ENCODE peak calls at places on chromosome 3, in nine cellular contexts. K, M, F, B, O, D, S, H and I are unnamed samples.

GRCh38 chr3:123586131-123586530 is 1.3 kb upstream of the HACD2 start:
- DNase-seq in B (no peak), K (peak), S (peak), M (peak), D (no peak), H (peak), F (no peak), O (peak), I (peak)

GRCh38 chr3:111764645-111765091 is 94.4 kb upstream of the PHLDB2 start:
- DNase-seq in D (no peak), B (no peak), O (no peak), K (no peak), M (no peak), F (peak), S (no peak), H (peak), I (no peak)

GRCh38 chr3:71650372-71650771 is 66.8 kb upstream of the FOXP1 start:
- DNase-seq in D (no peak), F (no peak), K (no peak), M (no peak), H (no peak), O (no peak), S (no peak), B (no peak), I (no peak)

GRCh38 chr3:4584537-4585249 is 91.5 kb downstream of the ITPR1 start:
- DNase-seq in O (peak), B (peak), D (no peak), H (no peak), S (no peak), K (no peak), M (no peak), F (no peak), I (no peak)

GRCh38 chr3:10757021-10757820 is 58.8 kb upstream of the SLC6A11 start:
- DNase-seq in B (no peak), F (no peak), S (no peak), M (no peak), H (no peak), D (no peak), O (no peak), K (no peak), I (no peak)

GRCh38 chr3:175535351-175535750 is 676.2 kb downstream of the NAALADL2 start:
- DNase-seq in M (no peak), H (no peak), K (peak), O (no peak), D (no peak), S (no peak), F (no peak), B (no peak), I (no peak)

GRCh38 chr3:21542656-21543379 is 208.2 kb downstream of the ZNF385D start:
- DNase-seq in F (no peak), K (no peak), H (no peak), O (no peak), S (no peak), B (no peak), M (no peak), D (no peak), I (no peak)

GRCh38 chr3:8519156-8519555 is 17.5 kb downstream of the LMCD1 start:
- DNase-seq in F (no peak), K (no peak), O (no peak), S (no peak), M (no peak), D (no peak), B (no peak), H (no peak), I (no peak)

GRCh38 chr3:50410185-50410584 is 50.9 kb upstream of the TMEM115 start:
- DNase-seq in D (no peak), M (no peak), S (no peak), O (no peak), K (no peak), B (no peak), F (no peak), H (no peak), I (no peak)

GRCh38 chr3:167913218-167913902 is 177.8 kb downstream of the SERPINI1 start:
- DNase-seq in D (no peak), B (no peak), F (peak), M (no peak), S (no peak), O (no peak), H (no peak), K (peak), I (no peak)

GRCh38 chr3:69240651-69241578 is 118.5 kb upstream of the LMOD3 start:
- DNase-seq in B (peak), D (no peak), M (no peak), F (no peak), K (no peak), S (no peak), O (no peak), H (no peak), I (no peak)

GRCh38 chr3:56758539-56758981 is 43.2 kb downstream of the ARHGEF3 start:
- DNase-seq in H (peak), O (no peak), F (peak), M (peak), S (peak), B (peak), K (peak), D (no peak), I (no peak)

GRCh38 chr3:178585439-178585838 is 49.2 kb downstream of the KCNMB2 start:
- DNase-seq in B (no peak), O (no peak), F (no peak), M (no peak), H (no peak), D (no peak), S (no peak), K (no peak), I (no peak)

GRCh38 chr3:156553705-156554356 is 1.1 kb downstream of the SSR3 start:
- DNase-seq in F (peak), H (no peak), K (no peak), M (no peak), D (no peak), S (no peak), B (no peak), O (no peak), I (no peak)

GRCh38 chr3:195802795-195803194 is 8.9 kb downstream of the MUC4 start:
- DNase-seq in K (no peak), S (no peak), B (no peak), F (no peak), O (no peak), M (no peak), H (no peak), D (no peak), I (no peak)

GRCh38 chr3:185351371-185351770 is 11.6 kb upstream of the MAP3K13 start:
- DNase-seq in O (no peak), B (no peak), S (no peak), M (no peak), H (no peak), F (peak), K (no peak), D (no peak), I (no peak)

GRCh38 chr3:196284396-196284795 is 3.1 kb downstream of the PCYT1A start:
- DNase-seq in M (no peak), F (no peak), H (no peak), K (no peak), B (no peak), D (no peak), S (no peak), O (no peak), I (no peak)

GRCh38 chr3:186551387-186551786 is 7.2 kb upstream of the CRYGS start:
- DNase-seq in M (no peak), O (no peak), B (no peak), S (no peak), D (no peak), H (no peak), K (no peak), F (no peak), I (no peak)

GRCh38 chr3:36269274-36269673 is 111.0 kb upstream of the STAC start:
- DNase-seq in K (no peak), B (no peak), M (no peak), F (no peak), S (no peak), D (no peak), H (no peak), O (no peak), I (no peak)

GRCh38 chr3:25428003-25428861 is at the start of gene RARB:
- DNase-seq in F (peak), B (no peak), H (peak), M (no peak), K (peak), O (no peak), S (no peak), D (no peak), I (peak)

GRCh38 chr3:187695434-187695833 is 6.9 kb downstream of the RTP2 start:
- DNase-seq in K (no peak), B (no peak), M (no peak), D (no peak), F (no peak), O (no peak), H (no peak), S (no peak), I (no peak)

GRCh38 chr3:55337641-55338174 is 149.4 kb downstream of the WNT5A start:
- DNase-seq in D (no peak), F (no peak), O (no peak), S (no peak), B (no peak), K (no peak), H (no peak), M (no peak), I (no peak)

GRCh38 chr3:7546219-7546618 is 685.3 kb downstream of the GRM7 start:
- DNase-seq in B (no peak), F (no peak), S (no peak), H (no peak), D (no peak), M (no peak), O (no peak), K (no peak), I (no peak)

GRCh38 chr3:129051776-129052400 is 8.7 kb upstream of the GP9 start:
- DNase-seq in B (no peak), F (peak), D (no peak), M (no peak), S (no peak), H (no peak), O (no peak), K (no peak), I (no peak)